ENCODE peak calls at places on chromosomes 3 and 15, in seven cellular contexts. S, Z, K, A, V, X and O are unnamed samples.

GRCh38 chr3:55426486-55426885 is 60.6 kb downstream of the WNT5A start:
- DNase-seq in S (no peak), Z (no peak), K (no peak), A (no peak), V (no peak), X (no peak), O (no peak)

GRCh38 chr15:84400820-84401219 is 165.2 kb downstream of the GOLGA6L4 start:
- DNase-seq in S (no peak), Z (no peak), K (no peak), A (no peak), V (no peak), X (no peak), O (no peak)

GRCh38 chr15:58287891-58288290 is 143.9 kb upstream of the LIPC start:
- DNase-seq in S (no peak), Z (no peak), K (no peak), A (no peak), V (no peak), X (no peak), O (no peak)

GRCh38 chr15:84598250-84598649 is 2.6 kb upstream of the ZSCAN2 start:
- DNase-seq in S (no peak), Z (no peak), K (no peak), A (no peak), V (no peak), X (no peak), O (no peak)

GRCh38 chr3:15638891-15639262 is 37.3 kb downstream of the BTD start:
- DNase-seq in S (no peak), Z (no peak), K (no peak), A (no peak), V (no peak), X (no peak), O (no peak)

GRCh38 chr3:125300416-125300815 is 74.7 kb downstream of the ZNF148 start:
- DNase-seq in S (no peak), Z (no peak), K (no peak), A (no peak), V (peak), X (no peak), O (no peak)

GRCh38 chr3:138491971-138492370 is 57.6 kb downstream of the ESYT3 start:
- DNase-seq in S (no peak), Z (no peak), K (no peak), A (no peak), V (no peak), X (no peak), O (no peak)

GRCh38 chr3:69930564-69930963 is 69.0 kb upstream of the SAMMSON start:
- DNase-seq in S (no peak), Z (no peak), K (no peak), A (no peak), V (no peak), X (no peak), O (no peak)

GRCh38 chr3:9878700-9879099 is 1.4 kb downstream of the CIDEC start:
- DNase-seq in S (no peak), Z (no peak), K (no peak), A (no peak), V (no peak), X (no peak), O (no peak)

GRCh38 chr15:68691667-68692066 is 112.9 kb downstream of the CORO2B start:
- DNase-seq in S (no peak), Z (no peak), K (peak), A (no peak), V (no peak), X (no peak), O (no peak)

GRCh38 chr3:107969994-107970896 is 120.6 kb downstream of the CD47 start:
- DNase-seq in S (no peak), Z (no peak), K (peak), A (no peak), V (no peak), X (no peak), O (no peak)

GRCh38 chr3:72306800-72307341 is 521.9 kb upstream of the PROK2 start:
- DNase-seq in S (no peak), Z (no peak), K (peak), A (no peak), V (no peak), X (no peak), O (no peak)

GRCh38 chr15:55108858-55109518 is 87.8 kb downstream of the RSL24D1 start:
- DNase-seq in S (peak), Z (peak), K (no peak), A (peak), V (no peak), X (peak), O (peak)